ENCODE peak calls at places on chromosomes 12 and 14, in seven cellular contexts. U, W, H, J, I, N and F are unnamed samples.

GRCh38 chr12:48189331-48190125 is 6.1 kb downstream of the CCDC184 start:
- DNase-seq in U (peak; percentile 71), N (peak; percentile 74), W (no peak), H (peak; percentile 80), J (peak; percentile 55), I (peak; percentile 59), F (peak; percentile 60)

GRCh38 chr14:69539631-69540410 is 34.9 kb downstream of the CCDC177 start:
- DNase-seq in J (peak; percentile 66), W (no peak), N (peak; percentile 31), I (no peak), U (no peak), H (no peak), F (no peak)

GRCh38 chr12:131833896-131834641 is 5.9 kb downstream of the MMP17 start:
- DNase-seq in W (no peak), H (no peak), J (no peak), I (no peak), N (no peak), U (no peak), F (no peak)

GRCh38 chr12:52634266-52635056 is 16.1 kb upstream of the KRT73 start:
- DNase-seq in N (peak; percentile 73), I (no peak), H (peak; percentile 90), J (no peak), U (no peak), W (no peak), F (peak; percentile 80)

GRCh38 chr12:92717202-92717601 is 14.4 kb downstream of the PLEKHG7 start:
- DNase-seq in N (no peak), H (no peak), U (no peak), J (peak; percentile 23), W (no peak), I (no peak), F (no peak)

GRCh38 chr12:127063339-127064090 is 1203.5 kb upstream of the TMEM132C start:
- DNase-seq in W (no peak), J (no peak), H (no peak), I (no peak), U (no peak), N (no peak), F (no peak)

GRCh38 chr12:108468149-108468968 is 46.7 kb upstream of the FICD start:
- DNase-seq in N (no peak), W (no peak), I (no peak), J (peak; percentile 19), H (no peak), U (peak; percentile 7), F (no peak)

GRCh38 chr14:29627141-29627540 is 300.5 kb downstream of the PRKD1 start:
- DNase-seq in U (no peak), I (no peak), N (no peak), H (no peak), W (no peak), J (peak; percentile 5), F (no peak)

GRCh38 chr12:97921957-97922722 is 459.5 kb downstream of the RMST start:
- DNase-seq in J (peak; percentile 93), N (no peak), U (no peak), I (peak; percentile 14), W (no peak), H (no peak), F (no peak)

GRCh38 chr12:85834378-85834777 is 1.8 kb downstream of the RASSF9 start:
- DNase-seq in I (no peak), H (no peak), W (no peak), N (no peak), U (no peak), J (peak; percentile 20), F (no peak)

GRCh38 chr12:131917139-131917710 is 11.9 kb upstream of the PUS1 start:
- DNase-seq in I (no peak), W (no peak), H (no peak), U (no peak), J (no peak), N (no peak), F (no peak)

GRCh38 chr14:35821546-35822411 is 4.4 kb upstream of the BRMS1L start:
- DNase-seq in W (no peak), U (no peak), I (no peak), N (no peak), J (peak; percentile 25), H (no peak), F (no peak)

GRCh38 chr14:56300495-56300894 is 182.3 kb downstream of the PELI2 start:
- DNase-seq in W (no peak), N (no peak), J (no peak), I (no peak), U (no peak), H (no peak), F (no peak)

GRCh38 chr12:100706029-100706428 is 88.5 kb upstream of the ANO4 start:
- DNase-seq in U (no peak), N (no peak), W (no peak), I (no peak), H (no peak), J (peak; percentile 98), F (no peak)

GRCh38 chr12:645563-646071 is 17.6 kb downstream of the NINJ2 start:
- DNase-seq in I (peak; percentile 65), J (peak; percentile 17), N (peak; percentile 38), U (no peak), W (no peak), H (peak; percentile 87), F (no peak)

GRCh38 chr12:52091061-52091460 is 11.6 kb downstream of the SMIM41 start:
- DNase-seq in H (no peak), I (no peak), J (no peak), U (no peak), W (no peak), N (no peak), F (no peak)

GRCh38 chr12:109558374-109559199 is 14.7 kb downstream of the MMAB start:
- DNase-seq in W (no peak), N (no peak), H (no peak), I (no peak), U (no peak), J (no peak), F (no peak)

GRCh38 chr12:77299910-77300772 is 234.8 kb upstream of the E2F7 start:
- DNase-seq in W (no peak), J (peak; percentile 79), I (no peak), U (no peak), H (no peak), N (no peak), F (no peak)

GRCh38 chr12:28110329-28110728 is 79.9 kb upstream of the CCDC91 start:
- DNase-seq in W (no peak), I (no peak), U (no peak), J (no peak), H (no peak), N (no peak), F (no peak)

GRCh38 chr12:45298721-45299120 is 82.8 kb downstream of the ANO6 start:
- DNase-seq in I (no peak), W (no peak), U (no peak), H (no peak), N (no peak), J (no peak), F (no peak)

GRCh38 chr12:6069452-6070093 is 54.9 kb downstream of the VWF start:
- DNase-seq in H (no peak), N (no peak), I (peak; percentile 48), J (peak; percentile 81), U (peak; percentile 14), W (no peak), F (no peak)

GRCh38 chr14:59028476-59029202 is 159.8 kb upstream of the DAAM1 start:
- DNase-seq in W (no peak), U (no peak), I (peak; percentile 58), H (peak; percentile 70), J (peak; percentile 58), N (peak; percentile 55), F (peak; percentile 23)

GRCh38 chr12:7376196-7376595 is 67.8 kb downstream of the CD163L1 start:
- DNase-seq in I (no peak), U (no peak), H (no peak), W (no peak), J (no peak), N (no peak), F (no peak)

GRCh38 chr12:130076126-130076525 is 86.1 kb upstream of the FZD10 start:
- DNase-seq in J (no peak), I (no peak), H (no peak), N (no peak), U (no peak), W (no peak), F (no peak)
- H3K27me3 ChIP-seq in J (no peaks in the 10 kb centered on the region), I (no peaks in the 10 kb centered on the region), H (no peaks in the 10 kb centered on the region), N (peaks cover 40% of the 10 kb centered on the region), U (no peaks in the 10 kb centered on the region), W (no peaks in the 10 kb centered on the region), F (no peaks in the 10 kb centered on the region)

GRCh38 chr14:24508155-24508554 is at the start of gene CMA1:
- DNase-seq in U (no peak), H (no peak), I (no peak), J (no peak), N (no peak), W (no peak), F (no peak)
- H3K27ac ChIP-seq in U (no peak within 1 kb of the TSS), H (no peak within 1 kb of the TSS), I (no peak within 1 kb of the TSS), J (no peak within 1 kb of the TSS), N (no peak within 1 kb of the TSS), W (no peak within 1 kb of the TSS), F (no peak within 1 kb of the TSS)

DNA sequence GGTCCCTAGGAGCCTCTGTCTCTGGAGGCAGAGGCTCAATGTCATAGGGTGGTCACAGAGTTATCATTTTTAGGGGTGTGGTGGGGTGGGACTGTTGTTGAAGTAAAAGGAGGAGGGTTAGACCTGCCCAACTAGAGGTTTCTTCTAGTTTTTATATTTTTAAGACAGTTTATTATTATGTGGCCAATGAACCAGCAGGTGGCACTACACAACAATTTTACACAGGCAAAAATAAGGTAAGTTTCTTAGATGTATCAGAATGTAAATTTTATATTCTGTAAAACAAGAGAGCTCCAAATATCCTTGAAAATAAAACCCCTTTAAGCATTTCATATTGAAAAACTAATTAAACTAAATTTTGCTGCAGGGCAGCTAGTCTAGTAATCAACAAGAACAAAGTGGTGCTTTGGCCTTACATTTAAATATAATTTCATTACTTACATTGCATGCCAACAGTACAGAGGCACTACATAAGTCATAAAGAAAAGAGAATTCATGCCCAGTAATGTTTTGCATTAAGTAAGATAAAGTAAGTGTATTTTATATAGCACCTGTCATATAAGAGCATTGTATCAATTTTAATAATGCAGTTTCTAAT is 22.2 kb upstream of the OVCH1 start:
- DNase-seq in J (peak; percentile 24), U (peak; percentile 16), W (no peak), I (no peak), H (no peak), N (no peak), F (peak; percentile 16)
- TF ChIP-seq CTCF in J (peak; percentile 54), U (peak; percentile 61), W (peak; percentile 67), I (peak; percentile 58), H (peak; percentile 24), N (no peak), F (peak; percentile 67)

DNA sequence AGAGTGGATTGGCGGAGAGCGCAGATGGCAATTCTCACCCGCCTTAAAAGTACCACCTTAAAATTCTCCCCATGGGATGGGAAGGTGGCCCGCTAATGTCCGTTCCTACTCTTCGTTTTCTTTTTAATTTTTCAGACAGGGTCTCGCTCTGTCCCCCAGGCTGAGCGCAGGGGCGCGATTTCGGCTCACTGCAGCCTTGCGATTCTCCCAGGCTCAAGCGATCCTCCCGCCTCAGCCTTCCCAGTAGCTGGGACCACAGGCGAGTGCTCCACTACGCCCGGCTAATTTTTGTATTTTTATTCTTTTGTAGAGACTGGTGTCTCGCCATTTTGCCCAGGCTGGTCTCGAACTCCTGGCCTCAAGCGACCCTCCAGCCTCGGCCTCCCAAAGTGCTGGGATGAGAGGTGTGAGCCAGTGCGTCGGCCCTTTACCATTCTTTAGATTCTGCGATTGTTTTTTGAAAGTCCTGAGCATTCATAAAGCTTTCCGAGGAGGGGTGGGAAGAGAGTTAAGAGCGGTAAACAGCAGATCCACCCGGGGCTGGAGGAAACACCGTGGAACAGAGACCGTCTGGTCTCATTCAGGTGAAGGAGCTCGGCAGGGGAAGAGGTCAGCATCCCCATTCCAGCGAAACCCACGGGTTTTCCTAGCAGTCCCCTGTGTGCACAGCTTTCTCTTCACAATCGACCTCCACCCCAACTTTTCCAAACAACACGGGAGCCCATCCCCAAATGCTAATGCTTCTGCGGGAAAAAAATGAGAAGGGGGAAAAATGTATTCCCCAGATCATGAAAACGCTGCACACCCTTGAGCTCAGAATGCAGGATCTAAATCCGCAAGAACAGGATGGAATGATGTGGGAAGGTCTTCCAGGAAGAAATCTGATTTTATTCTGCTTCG is 129.2 kb downstream of the NDUFA12 start:
- DNase-seq in U (no peak), H (no peak), J (no peak), W (no peak), N (no peak), I (no peak), F (no peak)
- H3K27me3 ChIP-seq in U (peaks cover 23% of the 10 kb centered on the region), H (peaks cover 32% of the 10 kb centered on the region), J (peaks cover 24% of the 10 kb centered on the region), W (peaks cover 3% of the 10 kb centered on the region), N (peaks cover 67% of the 10 kb centered on the region), I (no peaks in the 10 kb centered on the region), F (no peaks in the 10 kb centered on the region)